ENCODE peak calls at places on chromosome 14, in eight cellular contexts. One of them, this sample, is unnamed.

GRCh38 chr14:95314609-95315008 is 5.1 kb downstream of the CLMN start:
- DNase-seq in NCI-H82: no peak
- DNase-seq in C1 segment of cervical spinal cord: no peak
- DNase-seq in activated T-cell treated with anti-CD3 and anti-CD28 coated beads, Interleukin-2, amount 50 U/mL, for 24 hours: peak
- DNase-seq in body of pancreas: peak
- DNase-seq in HFFc6: no peak
- DNase-seq in cardiac muscle cell: no peak
- DNase-seq in effector memory CD8-positive, alpha-beta T cell: no peak
- DNase-seq in this sample: peak

GRCh38 chr14:75982724-75983358 is 1.0 kb upstream of the TGFB3 start:
- DNase-seq in NCI-H82: no peak
- DNase-seq in C1 segment of cervical spinal cord: no peak
- DNase-seq in activated T-cell treated with anti-CD3 and anti-CD28 coated beads, Interleukin-2, amount 50 U/mL, for 24 hours: no peak
- DNase-seq in body of pancreas: peak
- DNase-seq in HFFc6: peak
- DNase-seq in cardiac muscle cell: no peak
- DNase-seq in effector memory CD8-positive, alpha-beta T cell: no peak
- DNase-seq in this sample: no peak

GRCh38 chr14:45089813-45090212 is 5.9 kb downstream of the PRPF39 start:
- DNase-seq in NCI-H82: no peak
- DNase-seq in C1 segment of cervical spinal cord: no peak
- DNase-seq in activated T-cell treated with anti-CD3 and anti-CD28 coated beads, Interleukin-2, amount 50 U/mL, for 24 hours: no peak
- DNase-seq in body of pancreas: no peak
- DNase-seq in HFFc6: peak
- DNase-seq in cardiac muscle cell: no peak
- DNase-seq in effector memory CD8-positive, alpha-beta T cell: no peak
- DNase-seq in this sample: no peak

GRCh38 chr14:85573406-85573805 is 43.5 kb downstream of the FLRT2 start:
- DNase-seq in NCI-H82: no peak
- DNase-seq in C1 segment of cervical spinal cord: no peak
- DNase-seq in activated T-cell treated with anti-CD3 and anti-CD28 coated beads, Interleukin-2, amount 50 U/mL, for 24 hours: no peak
- DNase-seq in body of pancreas: no peak
- DNase-seq in HFFc6: no peak
- DNase-seq in cardiac muscle cell: no peak
- DNase-seq in effector memory CD8-positive, alpha-beta T cell: no peak
- DNase-seq in this sample: peak

GRCh38 chr14:93395227-93395626 is 35.5 kb upstream of the UNC79 start:
- DNase-seq in NCI-H82: no peak
- DNase-seq in C1 segment of cervical spinal cord: no peak
- DNase-seq in activated T-cell treated with anti-CD3 and anti-CD28 coated beads, Interleukin-2, amount 50 U/mL, for 24 hours: no peak
- DNase-seq in body of pancreas: no peak
- DNase-seq in HFFc6: no peak
- DNase-seq in cardiac muscle cell: no peak
- DNase-seq in effector memory CD8-positive, alpha-beta T cell: no peak
- DNase-seq in this sample: no peak

GRCh38 chr14:51552768-51553426 is 98.8 kb upstream of the FRMD6 start:
- DNase-seq in NCI-H82: peak
- DNase-seq in C1 segment of cervical spinal cord: no peak
- DNase-seq in activated T-cell treated with anti-CD3 and anti-CD28 coated beads, Interleukin-2, amount 50 U/mL, for 24 hours: no peak
- DNase-seq in body of pancreas: peak
- DNase-seq in HFFc6: no peak
- DNase-seq in cardiac muscle cell: peak
- DNase-seq in effector memory CD8-positive, alpha-beta T cell: no peak
- DNase-seq in this sample: peak

GRCh38 chr14:50452285-50452684 is 55.6 kb upstream of the CDKL1 start:
- DNase-seq in NCI-H82: no peak
- DNase-seq in C1 segment of cervical spinal cord: no peak
- DNase-seq in activated T-cell treated with anti-CD3 and anti-CD28 coated beads, Interleukin-2, amount 50 U/mL, for 24 hours: no peak
- DNase-seq in body of pancreas: no peak
- DNase-seq in HFFc6: no peak
- DNase-seq in cardiac muscle cell: no peak
- DNase-seq in effector memory CD8-positive, alpha-beta T cell: no peak
- DNase-seq in this sample: no peak

GRCh38 chr14:93564918-93565317 is 134.2 kb downstream of the UNC79 start:
- DNase-seq in NCI-H82: no peak
- DNase-seq in C1 segment of cervical spinal cord: no peak
- DNase-seq in activated T-cell treated with anti-CD3 and anti-CD28 coated beads, Interleukin-2, amount 50 U/mL, for 24 hours: no peak
- DNase-seq in body of pancreas: no peak
- DNase-seq in HFFc6: no peak
- DNase-seq in cardiac muscle cell: no peak
- DNase-seq in effector memory CD8-positive, alpha-beta T cell: no peak
- DNase-seq in this sample: no peak